ENCODE peak calls at places on chromosomes 16 and 17, in seven cellular contexts. One of them, this sample, is unnamed.

GRCh38 chr16:74766729-74767128 is 7.9 kb downstream of the FA2H start:
- DNase-seq in PC-3: no peak
- DNase-seq in cardiac muscle cell: no peak
- DNase-seq in lower leg skin: no peak
- DNase-seq in COR-L47: no peak
- DNase-seq in colonic mucosa: no peak
- DNase-seq in osteoblast: no peak
- DNase-seq in this sample: no peak

GRCh38 chr16:20167323-20167722 is 93.6 kb upstream of the GPR139 start:
- DNase-seq in PC-3: no peak
- DNase-seq in cardiac muscle cell: no peak
- DNase-seq in lower leg skin: no peak
- DNase-seq in COR-L47: no peak
- DNase-seq in colonic mucosa: no peak
- DNase-seq in osteoblast: no peak
- DNase-seq in this sample: no peak

GRCh38 chr17:17119533-17119932 is 77.3 kb downstream of the MPRIP start:
- DNase-seq in PC-3: peak
- DNase-seq in cardiac muscle cell: no peak
- DNase-seq in lower leg skin: no peak
- DNase-seq in COR-L47: no peak
- DNase-seq in colonic mucosa: peak
- DNase-seq in osteoblast: peak
- DNase-seq in this sample: no peak

GRCh38 chr17:78356163-78356713 is 3.6 kb downstream of the SOCS3 start:
- DNase-seq in PC-3: peak
- DNase-seq in cardiac muscle cell: peak
- DNase-seq in lower leg skin: no peak
- DNase-seq in COR-L47: no peak
- DNase-seq in colonic mucosa: peak
- DNase-seq in osteoblast: peak
- DNase-seq in this sample: peak

GRCh38 chr16:58339452-58339938 is 44.7 kb upstream of the PRSS54 start:
- DNase-seq in PC-3: peak
- DNase-seq in cardiac muscle cell: peak
- DNase-seq in lower leg skin: no peak
- DNase-seq in COR-L47: peak
- DNase-seq in colonic mucosa: no peak
- DNase-seq in osteoblast: peak
- DNase-seq in this sample: no peak

GRCh38 chr16:81902025-81902424 is 109.2 kb downstream of the SDR42E1 start:
- DNase-seq in PC-3: peak
- DNase-seq in cardiac muscle cell: no peak
- DNase-seq in lower leg skin: no peak
- DNase-seq in COR-L47: no peak
- DNase-seq in colonic mucosa: no peak
- DNase-seq in osteoblast: no peak
- DNase-seq in this sample: no peak

GRCh38 chr16:4133897-4134372 is 17.7 kb upstream of the ADCY9 start:
- DNase-seq in PC-3: no peak
- DNase-seq in cardiac muscle cell: no peak
- DNase-seq in lower leg skin: no peak
- DNase-seq in COR-L47: no peak
- DNase-seq in colonic mucosa: no peak
- DNase-seq in osteoblast: no peak
- DNase-seq in this sample: no peak

GRCh38 chr16:79213214-79213613 is 387.3 kb downstream of the MAF start:
- DNase-seq in PC-3: no peak
- DNase-seq in cardiac muscle cell: no peak
- DNase-seq in lower leg skin: no peak
- DNase-seq in COR-L47: no peak
- DNase-seq in colonic mucosa: no peak
- DNase-seq in osteoblast: no peak
- DNase-seq in this sample: no peak

GRCh38 chr17:33725675-33726271 is 432.7 kb upstream of the ASIC2 start:
- DNase-seq in PC-3: peak
- DNase-seq in cardiac muscle cell: peak
- DNase-seq in lower leg skin: peak
- DNase-seq in COR-L47: no peak
- DNase-seq in colonic mucosa: peak
- DNase-seq in osteoblast: peak
- DNase-seq in this sample: peak

GRCh38 chr16:27237229-27238015 is 31.1 kb downstream of the NSMCE1 start:
- DNase-seq in PC-3: no peak
- DNase-seq in cardiac muscle cell: no peak
- DNase-seq in lower leg skin: no peak
- DNase-seq in COR-L47: no peak
- DNase-seq in colonic mucosa: no peak
- DNase-seq in osteoblast: peak
- DNase-seq in this sample: no peak

GRCh38 chr16:21169249-21169981 is 10.9 kb downstream of the LDAF1 start:
- DNase-seq in PC-3: no peak
- DNase-seq in cardiac muscle cell: no peak
- DNase-seq in lower leg skin: no peak
- DNase-seq in COR-L47: no peak
- DNase-seq in colonic mucosa: no peak
- DNase-seq in osteoblast: no peak
- DNase-seq in this sample: no peak

This sample was measured in NCI-H526 treated with DMSO at 0.1 percent for 48 hours.